ENCODE peak calls at places on chromosome 17, in four cellular contexts. E is HL-60, T is K562, A is GM12878. Q is an unnamed sample.

GRCh38 chr17:63816123-63816522 is 11.1 kb upstream of the PSMC5 start:
- DNase-seq in E (no peak), T (no peak), A (no peak), Q (no peak)

GRCh38 chr17:19579192-19579668 is 45.6 kb downstream of the SLC47A1 start:
- DNase-seq in E (no peak), T (no peak), A (no peak), Q (no peak)

GRCh38 chr17:49456172-49456965 is 38.7 kb upstream of the NGFR start:
- DNase-seq in E (no peak), T (no peak), A (no peak), Q (no peak)

GRCh38 chr17:63446981-63447687 is 1.0 kb upstream of the CYB561 start:
- DNase-seq in E (no peak), T (peak), A (no peak), Q (peak)

GRCh38 chr17:20145567-20145966 is 136.4 kb downstream of the SPECC1 start:
- DNase-seq in E (no peak), T (no peak), A (no peak), Q (no peak)

GRCh38 chr17:41511716-41512115 is 6.3 kb upstream of the KRT13 start:
- DNase-seq in E (no peak), T (no peak), A (no peak), Q (no peak)

GRCh38 chr17:81701288-81702071 is 1.7 kb upstream of the MRPL12 start:
- DNase-seq in E (no peak), T (peak), A (no peak), Q (no peak)

GRCh38 chr17:43591750-43592562 is 45.8 kb upstream of the ETV4 start:
- DNase-seq in E (no peak), T (no peak), A (no peak), Q (no peak)

GRCh38 chr17:73989671-73990070 is 213.8 kb upstream of the RPL38 start:
- DNase-seq in E (no peak), T (no peak), A (no peak), Q (no peak)

GRCh38 chr17:44350733-44351226 is 5.7 kb downstream of the GRN start:
- DNase-seq in E (no peak), T (peak), A (peak), Q (peak)

GRCh38 chr17:38870259-38871165 is 654 bp downstream of the LASP1 start:
- DNase-seq in E (peak), T (peak), A (no peak), Q (peak)

GRCh38 chr17:40179923-40180659 is 2.8 kb downstream of the RAPGEFL1 start:
- DNase-seq in E (no peak), T (no peak), A (no peak), Q (no peak)

GRCh38 chr17:63116967-63117366 is 150.9 kb downstream of the TANC2 start:
- DNase-seq in E (no peak), T (no peak), A (no peak), Q (no peak)

GRCh38 chr17:79650861-79651260 is 40.0 kb upstream of the RBFOX3 start:
- DNase-seq in E (no peak), T (no peak), A (no peak), Q (no peak)

GRCh38 chr17:56144205-56144604 is 9.1 kb upstream of the ANKFN1 start:
- DNase-seq in E (no peak), T (no peak), A (no peak), Q (no peak)

GRCh38 chr17:76934561-76935320 is 66.5 kb downstream of the MGAT5B start:
- DNase-seq in E (no peak), T (no peak), A (no peak), Q (no peak)

GRCh38 chr17:42709561-42709960 is 27.2 kb downstream of the CNTNAP1 start:
- DNase-seq in E (no peak), T (no peak), A (no peak), Q (no peak)

GRCh38 chr17:57818066-57818465 is 31.8 kb downstream of the MRPS23 start:
- DNase-seq in E (no peak), T (no peak), A (no peak), Q (no peak)

GRCh38 chr17:41329279-41329925 is 13.9 kb upstream of the KRTAP17-1 start:
- DNase-seq in E (no peak), T (peak), A (no peak), Q (peak)

GRCh38 chr17:31381165-31381668 is 10.3 kb upstream of the RAB11FIP4 start:
- DNase-seq in E (no peak), T (no peak), A (no peak), Q (no peak)

GRCh38 chr17:47879028-47879585 is 16.9 kb upstream of the SP2 start:
- DNase-seq in E (no peak), T (peak), A (no peak), Q (no peak)

GRCh38 chr17:17548044-17548443 is 43.5 kb downstream of the PEMT start:
- DNase-seq in E (no peak), T (no peak), A (no peak), Q (no peak)

GRCh38 chr17:17305282-17305801 is 2.2 kb downstream of the NT5M start:
- DNase-seq in E (peak), T (peak), A (peak), Q (peak)

GRCh38 chr17:56867948-56868376 is 34.0 kb downstream of the DGKE start:
- DNase-seq in E (no peak), T (no peak), A (no peak), Q (no peak)

GRCh38 chr17:50681260-50682200 is 26.2 kb downstream of the ANKRD40 start:
- DNase-seq in E (no peak), T (peak), A (no peak), Q (no peak)

GRCh38 chr17:15498107-15498506 is 30.7 kb upstream of the CDRT4 start:
- DNase-seq in E (no peak), T (peak), A (no peak), Q (no peak)

GRCh38 chr17:79027925-79028491 is 4.0 kb downstream of the C1QTNF1 start:
- DNase-seq in E (no peak), T (no peak), A (no peak), Q (no peak)

GRCh38 chr17:81457396-81457795 is 55.2 kb downstream of the ACTG1 start:
- DNase-seq in E (no peak), T (no peak), A (no peak), Q (no peak)

DNA sequence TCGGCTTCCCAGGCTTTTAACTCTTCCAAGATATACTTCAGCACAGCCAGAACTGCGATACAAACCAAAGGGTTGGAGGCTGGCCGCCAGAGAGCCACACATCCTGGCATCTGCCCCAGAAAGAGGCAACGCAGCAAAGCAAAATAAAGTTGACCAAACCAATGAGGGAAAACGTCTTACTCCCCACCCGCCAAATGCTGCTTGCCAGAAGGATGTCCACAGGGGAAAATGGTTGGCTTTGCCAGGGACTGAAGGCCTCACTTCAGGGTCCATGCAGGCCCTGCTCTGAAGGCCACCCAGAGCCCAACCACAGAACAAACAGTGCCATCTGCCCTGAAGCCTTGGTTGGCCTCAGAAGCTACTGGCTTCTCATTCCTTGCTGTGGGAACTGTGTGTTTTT is 15.0 kb downstream of the CACNG1 start:
- DNase-seq in E (no peak), T (no peak), A (no peak), Q (no peak)
- TF ChIP-seq SPI1 in E (no peak), T (no peak), A (no peak), Q (no peak)

DNA sequence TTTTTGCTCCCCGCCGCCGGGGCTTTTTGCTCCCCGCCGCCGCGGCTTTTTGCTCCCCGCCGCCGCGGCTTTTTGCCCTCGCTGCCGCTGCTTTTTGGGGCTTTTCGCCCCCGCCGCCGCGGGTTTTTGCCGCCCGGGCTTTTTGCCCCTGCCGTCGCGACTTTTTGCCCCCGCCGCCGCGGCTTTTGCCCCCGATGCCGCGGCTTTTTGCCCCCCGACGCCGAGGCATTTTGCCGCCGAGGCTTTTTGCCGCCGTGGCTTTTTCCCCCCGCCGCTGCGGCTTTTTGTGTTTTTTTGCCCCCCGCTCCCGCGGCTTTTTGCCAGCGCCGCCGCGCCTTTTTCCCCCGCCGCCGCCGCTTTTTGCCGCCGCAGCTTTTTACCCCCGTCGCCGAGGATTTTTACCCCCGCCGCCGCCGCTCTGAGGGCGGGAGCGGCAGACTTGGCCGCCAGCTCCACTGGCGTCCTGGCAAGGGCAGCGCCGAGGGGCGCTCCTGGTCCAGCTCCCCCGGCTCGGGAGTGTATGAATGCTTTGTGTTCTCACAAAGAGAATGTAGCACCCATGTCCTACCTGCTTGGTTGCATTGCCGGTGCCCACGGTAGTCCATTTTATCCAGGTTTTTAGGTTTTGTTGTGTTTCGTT is 151.7 kb downstream of the KCNJ18 start:
- DNase-seq in E (no peak), T (no peak), A (no peak), Q (no peak)
- TF ChIP-seq SPI1 in E (no peak), T (no peak), A (no peak), Q (no peak)

DNA sequence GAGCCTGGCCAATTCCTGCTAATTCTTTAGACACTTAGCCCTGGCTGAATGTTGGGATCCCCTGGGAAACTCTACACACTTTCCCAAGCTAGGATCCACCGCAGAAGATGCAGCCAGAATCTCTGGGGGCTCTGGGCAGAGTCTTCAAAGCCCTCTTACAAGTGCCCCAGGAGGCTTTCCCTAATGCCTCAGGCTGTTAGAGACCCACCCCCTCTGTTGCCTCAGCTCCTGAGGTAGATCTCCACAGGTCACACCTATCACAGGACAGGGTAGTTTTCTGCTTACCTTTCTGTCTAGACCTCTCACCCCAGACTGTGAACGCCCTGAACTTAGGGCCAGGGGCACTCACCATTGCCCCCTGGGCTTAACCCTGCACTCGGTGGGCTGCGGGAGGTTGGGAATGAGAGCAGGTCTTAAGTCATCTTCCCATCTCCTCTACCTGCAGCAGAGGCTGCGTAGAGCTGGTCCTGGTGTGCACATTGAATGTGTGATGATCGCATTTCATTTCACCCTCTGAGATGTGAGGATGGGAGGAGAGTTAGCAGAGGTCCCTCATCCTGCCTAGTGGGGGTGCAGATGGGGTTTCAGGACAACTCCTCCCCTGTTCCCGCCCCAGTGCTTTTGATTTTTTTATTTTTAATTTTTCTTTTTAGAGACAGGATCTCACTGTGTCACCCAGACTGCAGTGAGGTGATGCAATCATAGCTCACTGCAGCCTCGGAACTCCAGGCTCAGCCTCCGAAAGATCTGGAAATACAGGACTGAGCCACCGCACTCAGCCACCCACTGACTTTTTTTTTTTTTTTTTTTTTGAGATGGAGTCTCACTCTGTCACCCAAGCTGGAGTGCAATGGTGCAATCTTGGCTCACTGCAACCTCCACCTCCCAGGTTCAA is 89.0 kb upstream of the LHX1 start:
- DNase-seq in E (no peak), T (no peak), A (no peak), Q (no peak)
- TF ChIP-seq SPI1 in E (no peak), T (no peak), A (no peak), Q (no peak)

GRCh38 chr17:29586676-29587469 is 2.6 kb downstream of the GIT1 start:
- DNase-seq in E (no peak), T (no peak), A (no peak), Q (no peak)
- TF ChIP-seq SPI1 in E (peak), T (no peak), A (no peak), Q (no peak)

GRCh38 chr17:61422116-61422799 is 22.6 kb downstream of the TBX2 start:
- DNase-seq in E (no peak), T (no peak), A (no peak), Q (no peak)
- TF ChIP-seq SPI1 in E (no peak), T (no peak), A (no peak), Q (no peak)

DNA sequence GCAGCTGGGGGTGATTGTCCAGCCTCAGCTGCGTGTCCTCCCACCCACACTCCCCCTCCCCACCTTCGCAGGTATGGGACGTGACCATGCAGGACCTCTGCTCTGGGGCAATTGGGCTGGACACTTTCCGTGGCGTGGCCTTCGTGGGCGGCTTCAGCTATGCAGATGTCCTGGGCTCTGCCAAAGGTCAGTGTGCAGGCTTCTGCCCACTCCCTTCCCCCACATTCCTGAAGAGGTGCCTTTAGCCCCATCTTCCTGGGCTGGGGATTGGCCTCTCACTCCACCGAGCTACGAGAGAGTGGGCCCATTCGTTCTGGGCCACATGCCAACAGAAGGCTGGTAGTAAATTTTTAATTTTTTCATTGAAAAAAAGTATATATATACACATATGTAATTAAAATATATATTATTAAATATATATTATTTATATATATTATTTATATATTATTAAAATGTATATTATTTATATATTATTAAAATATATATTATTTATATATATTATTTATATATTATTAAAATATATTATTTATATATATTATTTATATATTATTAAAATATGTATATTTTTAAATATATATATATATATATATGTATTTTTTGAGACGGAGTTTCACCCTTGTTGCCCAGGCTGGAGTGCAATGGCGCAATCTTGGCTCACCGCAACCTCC is 18.5 kb downstream of the PFAS start:
- DNase-seq in E (no peak), T (no peak), A (no peak), Q (no peak)
- TF ChIP-seq SPI1 in E (no peak), T (no peak), A (no peak), Q (no peak)

DNA sequence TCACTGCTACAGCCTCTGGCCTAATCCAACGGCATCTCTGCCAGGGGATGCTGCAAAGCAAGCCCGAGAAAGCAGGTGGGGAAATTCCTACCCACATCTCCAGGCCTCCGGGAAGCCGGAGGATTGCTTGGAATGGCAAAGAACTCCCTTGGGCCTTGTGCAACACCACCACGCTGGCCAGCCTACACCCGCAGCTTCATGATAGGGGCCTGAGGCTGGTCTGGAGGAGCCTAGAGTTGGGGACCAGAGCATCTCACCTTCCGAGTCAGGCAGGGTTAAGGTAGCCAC is 20.3 kb downstream of the GGA3 start:
- DNase-seq in E (no peak), T (no peak), A (no peak), Q (no peak)
- TF ChIP-seq SPI1 in E (no peak), T (no peak), A (no peak), Q (no peak)

GRCh38 chr17:2904135-2904534 is 107.9 kb downstream of the RAP1GAP2 start:
- DNase-seq in E (no peak), T (no peak), A (no peak), Q (no peak)
- TF ChIP-seq SPI1 in E (no peak), T (no peak), A (no peak), Q (no peak)

DNA sequence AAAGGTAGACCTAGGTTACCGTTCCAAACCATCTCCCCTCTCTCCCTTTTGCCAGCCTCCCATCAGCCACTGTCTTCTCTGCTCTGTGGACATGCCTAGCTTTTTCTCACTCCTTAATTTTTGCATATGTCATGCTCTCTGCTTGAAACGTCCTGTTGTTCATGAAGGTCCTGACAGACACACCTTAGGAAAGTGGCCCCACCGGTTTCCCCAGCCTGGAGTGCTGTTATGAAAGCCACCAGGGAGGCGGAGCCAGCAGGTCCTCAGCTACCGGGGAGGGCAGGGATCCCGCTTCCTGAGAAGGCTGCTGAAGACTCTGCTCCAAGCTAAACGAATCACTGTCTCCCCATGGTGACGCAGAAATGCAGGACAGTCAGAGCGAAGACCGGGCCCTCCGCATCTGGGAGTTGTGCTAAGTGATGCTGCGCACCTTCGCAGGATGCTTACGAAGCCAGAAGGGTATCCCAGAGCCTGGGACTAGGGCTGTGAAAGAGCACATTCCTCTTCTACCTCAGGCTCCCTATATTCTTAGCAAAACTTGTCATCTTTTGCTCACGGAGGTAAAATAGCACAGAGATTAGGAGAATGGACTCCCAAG is 2.3 kb upstream of the SLC16A11 start:
- DNase-seq in E (no peak), T (no peak), A (no peak), Q (no peak)
- TF ChIP-seq SPI1 in E (no peak), T (no peak), A (no peak), Q (no peak)

Q was measured in GM12891.